ENCODE peak calls at places on chromosome 2, in four cellular contexts. P, A, W and R are unnamed samples.
A peak's percentile ranks its signal among the peaks of the same experiment; 100 is the strongest.

GRCh38 chr2:205885492-205886099 is 200.4 kb downstream of the INO80D start:
- DNase-seq in P (peak; percentile 92), A (peak; percentile 72), W (peak; percentile 92), R (peak; percentile 98)

GRCh38 chr2:95166065-95166763 is 605 bp downstream of the ZNF2 start:
- DNase-seq in P (no peak), A (no peak), W (no peak), R (no peak)

GRCh38 chr2:3637692-3638455 is 20.1 kb upstream of the ALLC start:
- DNase-seq in P (peak; percentile 65), A (no peak), W (no peak), R (peak; percentile 16)

GRCh38 chr2:195820373-195820772 is 163.3 kb downstream of the SLC39A10 start:
- DNase-seq in P (no peak), A (no peak), W (peak; percentile 65), R (no peak)

GRCh38 chr2:216371756-216372702 is at the start of gene MARCHF4:
- DNase-seq in P (peak; percentile 87), A (peak; percentile 68), W (peak; percentile 92), R (peak; percentile 95)

GRCh38 chr2:17272170-17272569 is 246.1 kb downstream of the RAD51AP2 start:
- DNase-seq in P (no peak), A (no peak), W (no peak), R (no peak)

GRCh38 chr2:81991282-81991681 is 1686.7 kb upstream of the LRRTM1 start:
- DNase-seq in P (no peak), A (no peak), W (no peak), R (no peak)

GRCh38 chr2:76980067-76980466 is 542.1 kb downstream of the LRRTM4 start:
- DNase-seq in P (no peak), A (no peak), W (no peak), R (no peak)

GRCh38 chr2:16223071-16223470 is 282.7 kb downstream of the MYCN start:
- DNase-seq in P (no peak), A (no peak), W (no peak), R (no peak)

GRCh38 chr2:57552885-57553284 is 493.7 kb upstream of the VRK2 start:
- DNase-seq in P (no peak), A (no peak), W (no peak), R (no peak)

GRCh38 chr2:149507933-149508332 is 79.6 kb downstream of the MMADHC start:
- DNase-seq in P (no peak), A (no peak), W (peak; percentile 41), R (no peak)

GRCh38 chr2:206212673-206213513 is 53.2 kb downstream of the EEF1B2 start:
- DNase-seq in P (no peak), A (no peak), W (peak; percentile 82), R (no peak)

GRCh38 chr2:113768770-113769169 is 12.3 kb upstream of the SLC35F5 start:
- DNase-seq in P (no peak), A (no peak), W (no peak), R (no peak)

GRCh38 chr2:75764611-75765010 is 53.9 kb upstream of the GCFC2 start:
- DNase-seq in P (no peak), A (no peak), W (no peak), R (no peak)

GRCh38 chr2:12341919-12342318 is 374.8 kb upstream of the TRIB2 start:
- DNase-seq in P (no peak), A (no peak), W (no peak), R (no peak)

GRCh38 chr2:190599073-190599472 is 49.8 kb upstream of the NAB1 start:
- DNase-seq in P (no peak), A (no peak), W (no peak), R (no peak)

GRCh38 chr2:6877402-6878305 is at the start of gene RSAD2:
- DNase-seq in P (no peak), A (no peak), W (peak; percentile 85), R (no peak)

GRCh38 chr2:157777425-157777824 is 98.7 kb downstream of the ACVR1 start:
- DNase-seq in P (no peak), A (peak; percentile 63), W (peak; percentile 75), R (peak; percentile 75)

GRCh38 chr2:140643761-140644187 is 1487.0 kb downstream of the LRP1B start:
- DNase-seq in P (no peak), A (no peak), W (peak; percentile 76), R (no peak)

GRCh38 chr2:182186132-182186735 is 200.6 kb downstream of the PPP1R1C start:
- DNase-seq in P (no peak), A (peak; percentile 18), W (peak; percentile 86), R (no peak)
- H3K4me1 ChIP-seq in P (no peaks in the 10 kb centered on the region), A (no peaks in the 10 kb centered on the region), W (no peaks in the 10 kb centered on the region), R (no peaks in the 10 kb centered on the region)

GRCh38 chr2:133599211-133599610 is 30.9 kb upstream of the NCKAP5 start:
- DNase-seq in P (no peak), A (no peak), W (no peak), R (no peak)
- H3K4me1 ChIP-seq in P (no peaks in the 10 kb centered on the region), A (no peaks in the 10 kb centered on the region), W (peaks cover 8% of the 10 kb centered on the region), R (no peaks in the 10 kb centered on the region)

GRCh38 chr2:38010995-38011394 is 65.0 kb downstream of the CYP1B1 start:
- DNase-seq in P (no peak), A (no peak), W (no peak), R (no peak)
- H3K4me1 ChIP-seq in P (no peaks in the 10 kb centered on the region), A (no peaks in the 10 kb centered on the region), W (peaks cover 12% of the 10 kb centered on the region), R (no peaks in the 10 kb centered on the region)

GRCh38 chr2:237615631-237616249 is 11.6 kb upstream of the LRRFIP1 start:
- DNase-seq in P (no peak), A (no peak), W (no peak), R (peak; percentile 60)
- H3K4me1 ChIP-seq in P (peaks cover 52% of the 10 kb centered on the region), A (no peaks in the 10 kb centered on the region), W (peaks cover 28% of the 10 kb centered on the region), R (peaks cover 20% of the 10 kb centered on the region)

GRCh38 chr2:70211595-70211994 is 20.8 kb upstream of the C2orf42 start:
- DNase-seq in P (no peak), A (no peak), W (no peak), R (no peak)
- H3K4me1 ChIP-seq in P (no peaks in the 10 kb centered on the region), A (no peaks in the 10 kb centered on the region), W (peaks cover 10% of the 10 kb centered on the region), R (no peaks in the 10 kb centered on the region)

DNA sequence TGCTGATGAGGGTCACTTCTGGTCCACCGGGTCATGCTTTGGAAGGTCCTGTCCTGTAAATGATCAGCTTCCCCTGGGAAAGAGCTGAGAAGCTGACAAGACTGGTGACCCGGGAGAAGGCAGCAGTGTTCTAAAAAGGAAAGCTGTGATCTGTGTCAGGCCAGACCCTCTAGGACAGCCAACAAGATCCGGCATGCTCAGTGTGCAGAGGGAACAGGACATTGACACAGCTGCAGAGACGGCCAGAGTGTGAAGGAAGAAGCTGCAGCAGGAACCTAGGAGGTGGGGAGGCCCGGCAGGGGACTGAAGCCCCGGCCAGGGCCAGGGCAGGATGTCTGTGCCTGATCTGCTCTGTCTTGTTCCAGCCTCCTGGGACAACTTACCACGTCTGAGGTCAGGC is 372.7 kb upstream of the ID2 start:
- DNase-seq in P (no peak), A (no peak), W (no peak), R (peak; percentile 45)
- H3K4me1 ChIP-seq in P (peaks cover 75% of the 10 kb centered on the region), A (peaks cover 11% of the 10 kb centered on the region), W (peaks cover 3% of the 10 kb centered on the region), R (peaks cover 6% of the 10 kb centered on the region)

DNA sequence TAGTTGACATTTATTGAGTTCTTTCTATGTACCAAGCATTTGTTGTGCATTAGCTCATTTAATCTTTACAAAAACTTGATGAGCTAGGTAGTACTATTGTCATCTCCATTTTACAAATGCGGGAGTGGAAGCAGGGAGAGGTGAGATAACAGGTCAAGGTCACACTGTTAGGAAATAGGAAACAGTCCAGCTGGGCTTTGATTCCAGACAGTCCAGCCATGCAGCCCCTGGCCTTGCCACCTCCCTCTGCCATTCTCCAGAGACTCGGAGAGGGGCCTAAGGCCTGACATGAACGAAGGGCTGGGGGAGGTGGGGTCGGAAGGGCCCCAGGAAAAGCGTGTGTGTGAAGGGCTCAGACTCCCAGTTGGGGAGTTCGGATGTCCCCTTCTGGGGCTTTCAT is 55.6 kb downstream of the ODC1 start:
- DNase-seq in P (no peak), A (no peak), W (no peak), R (no peak)
- H3K4me1 ChIP-seq in P (peaks cover 86% of the 10 kb centered on the region), A (peaks cover 25% of the 10 kb centered on the region), W (peaks cover 11% of the 10 kb centered on the region), R (no peaks in the 10 kb centered on the region)

DNA sequence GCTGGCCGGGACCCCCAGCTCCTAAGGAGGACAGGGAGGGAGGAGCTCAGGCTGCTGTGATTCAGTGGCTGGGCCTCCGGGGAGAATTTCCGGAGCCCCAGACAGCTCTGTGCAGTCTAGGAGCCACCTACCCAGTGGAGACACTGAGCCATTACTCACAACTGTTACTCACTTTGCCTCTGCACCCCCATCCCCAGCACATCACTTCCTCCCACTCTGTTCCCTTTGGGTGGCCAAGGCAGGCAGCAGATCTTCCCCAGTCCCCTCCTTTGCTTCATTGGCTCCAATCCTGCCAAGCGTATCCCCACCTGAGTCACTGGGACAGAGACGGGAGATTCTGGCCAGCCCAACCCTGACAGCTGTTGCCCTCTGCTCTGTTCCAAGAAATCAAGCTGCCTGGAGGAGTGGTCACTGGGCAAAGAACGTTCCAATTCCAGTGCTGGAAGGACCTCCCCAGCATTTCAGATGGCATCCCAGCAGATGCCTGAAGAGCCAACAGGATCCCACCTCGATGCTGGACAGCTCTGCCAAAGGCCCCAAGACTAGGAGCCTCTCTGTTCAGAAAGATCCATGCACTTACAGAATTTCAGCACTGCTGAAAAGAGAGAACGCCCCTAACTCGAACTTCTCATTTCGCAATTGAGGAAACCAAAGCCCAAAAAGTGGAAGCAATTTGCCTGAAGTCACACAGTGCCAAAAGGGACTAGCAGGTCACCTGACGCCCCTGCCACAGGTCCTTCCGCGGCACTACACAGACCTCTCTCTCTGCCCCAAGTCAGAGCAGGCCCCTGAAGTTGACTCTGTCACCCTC is 68.3 kb downstream of the TNS1 start:
- DNase-seq in P (peak; percentile 73), A (no peak), W (peak; percentile 84), R (no peak)
- H3K4me1 ChIP-seq in P (peaks cover 99% of the 10 kb centered on the region), A (peaks cover 7% of the 10 kb centered on the region), W (peaks cover 85% of the 10 kb centered on the region), R (peaks cover 11% of the 10 kb centered on the region)